ENCODE peak calls at places on chromosomes 1 and 21, in nine cellular contexts. K is IMR-90, R is DND-41, Q is PC-3, E is SK-N-SH, N is endothelial cell of umbilical vein, X is OCI-LY7, A is neural progenitor cell, Z is astrocyte. U is an unnamed sample.

GRCh38 chr21:16308269-16308668 is 578.5 kb downstream of the USP25 start:
- DNase-seq in K (peak; percentile 15), R (no peak), Q (no peak), E (no peak), N (peak; percentile 56), X (no peak), A (no peak), Z (peak; percentile 73), U (peak; percentile 90)

GRCh38 chr1:45230537-45230936 is 24.1 kb upstream of the ZSWIM5 start:
- DNase-seq in K (no peak), R (no peak), Q (peak; percentile 40), E (no peak), N (no peak), X (peak; percentile 11), A (no peak), Z (no peak), U (no peak)

GRCh38 chr1:230381049-230381467 is 45.1 kb downstream of the PGBD5 start:
- DNase-seq in K (no peak), R (no peak), Q (no peak), E (peak; percentile 40), N (no peak), X (no peak), A (no peak), Z (no peak), U (no peak)

GRCh38 chr1:56025942-56026341 is 553.4 kb downstream of the PLPP3 start:
- DNase-seq in K (peak; percentile 28), R (no peak), Q (peak; percentile 70), E (no peak), N (no peak), X (no peak), A (no peak), Z (peak; percentile 6), U (peak; percentile 78)

GRCh38 chr1:154776339-154776605 is 93.8 kb downstream of the KCNN3 start:
- DNase-seq in K (no peak), R (no peak), Q (no peak), E (no peak), N (no peak), X (no peak), A (no peak), Z (no peak), U (no peak)

GRCh38 chr1:27348861-27349783 is 7.3 kb downstream of the SYTL1 start:
- DNase-seq in K (no peak), R (no peak), Q (peak; percentile 90), E (peak; percentile 90), N (no peak), X (no peak), A (peak; percentile 84), Z (no peak), U (peak; percentile 82)

GRCh38 chr1:212971312-212971711 is 21.0 kb downstream of the VASH2 start:
- DNase-seq in K (no peak), R (no peak), Q (no peak), E (no peak), N (no peak), X (no peak), A (no peak), Z (no peak), U (no peak)

GRCh38 chr1:11777653-11778322 is 15.8 kb downstream of the C1orf167 start:
- DNase-seq in K (no peak), R (no peak), Q (no peak), E (no peak), N (no peak), X (no peak), A (no peak), Z (no peak), U (no peak)

GRCh38 chr1:42923367-42924248 is 35.1 kb downstream of the SLC2A1 start:
- DNase-seq in K (no peak), R (no peak), Q (no peak), E (peak; percentile 72), N (no peak), X (no peak), A (no peak), Z (no peak), U (no peak)

GRCh38 chr1:221230605-221231004 is 351.4 kb downstream of the HLX start:
- DNase-seq in K (peak; percentile 37), R (no peak), Q (peak; percentile 24), E (no peak), N (peak; percentile 74), X (no peak), A (no peak), Z (peak; percentile 6), U (no peak)

GRCh38 chr1:67888208-67888607 is 54.9 kb upstream of the GNG12 start:
- DNase-seq in K (no peak), R (no peak), Q (no peak), E (peak; percentile 15), N (no peak), X (no peak), A (no peak), Z (no peak), U (no peak)

GRCh38 chr1:245512980-245513578 is 358.3 kb downstream of the KIF26B start:
- DNase-seq in K (no peak), R (no peak), Q (no peak), E (peak; percentile 78), N (no peak), X (no peak), A (peak; percentile 44), Z (no peak), U (no peak)

GRCh38 chr1:33599516-33600115 is 127.2 kb downstream of the ZSCAN20 start:
- DNase-seq in K (no peak), R (no peak), Q (no peak), E (no peak), N (no peak), X (no peak), A (no peak), Z (no peak), U (no peak)

GRCh38 chr21:31235671-31236450 is 108.2 kb downstream of the TIAM1 start:
- DNase-seq in K (no peak), R (no peak), Q (peak; percentile 84), E (no peak), N (no peak), X (no peak), A (no peak), Z (peak; percentile 59), U (peak; percentile 82)

GRCh38 chr21:45555557-45556301 is 13.5 kb upstream of the SLC19A1 start:
- DNase-seq in K (peak; percentile 86), R (peak; percentile 32), Q (peak; percentile 89), E (peak; percentile 98), N (peak; percentile 60), X (peak; percentile 69), A (peak; percentile 92), Z (peak; percentile 81), U (peak; percentile 56)

GRCh38 chr1:174413632-174414031 is 34.1 kb upstream of the GPR52 start:
- DNase-seq in K (no peak), R (no peak), Q (no peak), E (no peak), N (no peak), X (no peak), A (peak; percentile 58), Z (no peak), U (no peak)

GRCh38 chr1:38336961-38337360 is 290.4 kb upstream of the POU3F1 start:
- DNase-seq in K (no peak), R (no peak), Q (no peak), E (no peak), N (no peak), X (no peak), A (no peak), Z (no peak), U (no peak)

GRCh38 chr1:31787786-31788137 is 23.6 kb upstream of the ADGRB2 start:
- DNase-seq in K (no peak), R (no peak), Q (no peak), E (no peak), N (no peak), X (peak; percentile 18), A (no peak), Z (no peak), U (no peak)
- H2AFZ ChIP-seq in K (peak overlapping the region; percentile 100), R (peak overlapping the region; percentile 73), Q (no peak overlapping the region), E (peak overlapping the region; percentile 13), N (no peak overlapping the region), X (peak overlapping the region; percentile 82), A (no peak overlapping the region), Z (peak overlapping the region; percentile 78), U (peak overlapping the region; percentile 92)

DNA sequence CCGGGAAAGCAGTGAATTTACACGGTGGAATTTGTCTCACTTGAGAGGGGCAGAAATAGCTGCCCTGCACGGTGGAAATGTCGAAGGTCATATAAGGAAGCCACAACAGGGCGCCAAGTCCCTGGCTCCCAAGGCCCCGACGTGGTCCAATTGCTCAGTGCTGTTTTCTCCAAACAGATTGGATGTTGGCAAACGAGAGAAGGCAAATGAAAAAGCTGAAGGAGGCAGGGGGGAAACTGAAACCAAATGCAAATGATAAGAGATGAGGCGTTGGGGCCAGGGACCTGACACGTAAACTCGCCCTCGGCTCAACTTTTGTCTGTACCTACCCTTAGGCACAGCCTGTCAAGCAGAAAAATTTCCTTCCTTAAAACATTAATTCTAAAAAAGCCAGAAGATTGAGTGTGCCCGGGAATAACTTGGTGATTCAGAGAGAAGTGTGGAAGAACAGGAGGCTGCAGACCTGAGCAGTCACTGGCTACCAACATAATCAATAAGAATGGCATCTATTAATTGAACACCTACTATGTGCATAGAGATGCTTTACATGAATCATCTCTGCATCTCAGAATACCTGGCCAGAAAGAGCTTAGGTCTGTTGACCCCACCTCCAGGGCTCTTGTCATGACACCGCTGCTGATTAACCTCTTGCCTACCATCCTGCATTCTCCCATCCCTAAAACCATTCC is 16.6 kb upstream of the PINK1 start:
- DNase-seq in K (peak; percentile 37), R (no peak), Q (no peak), E (no peak), N (no peak), X (no peak), A (no peak), Z (no peak), U (no peak)
- H3K4me3 ChIP-seq in K (no peak overlapping the region), R (no peak overlapping the region), Q (no peak overlapping the region), E (no peak overlapping the region), N (no peak overlapping the region), X (no peak overlapping the region), A (no peak overlapping the region), Z (no peak overlapping the region), U (no peak overlapping the region)

DNA sequence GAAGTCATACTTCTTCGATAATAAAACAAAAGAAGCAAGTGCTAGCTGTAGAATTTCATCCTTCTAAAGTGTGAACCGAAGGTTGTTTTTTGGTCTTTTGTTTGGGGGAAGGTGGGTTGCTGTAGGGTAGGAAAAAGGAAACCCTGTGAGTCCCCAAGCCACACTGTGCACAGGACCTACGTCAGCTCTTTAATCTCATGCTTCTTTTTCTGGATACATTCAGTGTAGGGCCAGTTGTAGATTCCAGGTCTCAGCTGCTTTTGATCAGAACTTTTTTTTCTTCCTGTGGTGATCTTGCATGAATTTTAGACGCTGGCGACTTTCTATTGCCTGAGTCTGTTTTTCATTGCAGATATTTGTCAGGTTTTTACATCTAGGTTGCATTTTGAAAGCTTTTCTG is 40.2 kb downstream of the BCL9 start:
- DNase-seq in K (no peak), R (no peak), Q (no peak), E (peak; percentile 13), N (no peak), X (no peak), A (no peak), Z (no peak), U (no peak)
- H2AFZ ChIP-seq in K (no peak overlapping the region), R (no peak overlapping the region), Q (no peak overlapping the region), E (no peak overlapping the region), N (no peak overlapping the region), X (no peak overlapping the region), A (no peak overlapping the region), Z (no peak overlapping the region), U (no peak overlapping the region)

DNA sequence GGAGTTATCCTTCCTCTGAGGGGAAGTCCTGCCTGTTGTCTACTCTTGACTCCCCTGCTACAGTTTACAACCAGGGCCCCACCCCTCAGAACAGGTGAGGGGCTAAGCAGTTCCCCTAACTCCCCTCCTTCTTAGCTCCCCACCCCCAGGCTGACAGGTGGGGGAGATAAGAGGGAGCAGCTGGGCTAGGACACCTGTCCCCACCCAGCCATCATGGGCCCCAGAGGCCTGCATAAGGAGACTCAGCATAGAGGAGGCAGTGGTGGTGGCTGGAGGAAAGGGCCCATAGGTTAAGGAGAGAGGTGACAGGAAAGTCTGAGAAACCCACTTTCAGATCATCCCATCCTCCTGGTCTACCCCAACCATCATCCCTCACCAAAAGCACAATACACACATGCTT is 6.8 kb downstream of the MEF2D start:
- DNase-seq in K (no peak), R (no peak), Q (no peak), E (no peak), N (no peak), X (peak; percentile 80), A (no peak), Z (no peak), U (no peak)
- H3K4me3 ChIP-seq in K (no peak overlapping the region), R (no peak overlapping the region), Q (no peak overlapping the region), E (no peak overlapping the region), N (no peak overlapping the region), X (peak overlapping the region; percentile 98), A (no peak overlapping the region), Z (no peak overlapping the region), U (no peak overlapping the region)